ENCODE peak calls at places on chromosomes 5 and 9, in seven cellular contexts. C is GM12878, U is H1, O is HepG2, L is K562, X is SK-N-SH, Y is GM12892. D is an unnamed sample.

GRCh38 chr9:89606567-89607311 is 1.9 kb downstream of the GADD45G start:
- DNase-seq in C (no peak), U (no peak), O (no peak), L (peak), X (peak), Y (no peak), D (no peak)

GRCh38 chr5:45262061-45262590 is 434.1 kb downstream of the HCN1 start:
- DNase-seq in C (no peak), U (no peak), O (no peak), L (no peak), X (peak), Y (no peak), D (no peak)

GRCh38 chr9:7394007-7394774 is 405.4 kb downstream of the DMAC1 start:
- DNase-seq in C (no peak), U (no peak), O (peak), L (no peak), X (no peak), Y (no peak), D (no peak)

GRCh38 chr5:32753765-32754164 is 42.6 kb downstream of the NPR3 start:
- DNase-seq in C (no peak), U (no peak), O (no peak), L (no peak), X (no peak), Y (no peak), D (no peak)

GRCh38 chr5:24110019-24110615 is 534.7 kb downstream of the CDH10 start:
- DNase-seq in C (no peak), U (no peak), O (peak), L (no peak), X (peak), Y (no peak), D (no peak)

GRCh38 chr5:139181835-139182452 is 16.2 kb downstream of the SIL1 start:
- DNase-seq in C (no peak), U (no peak), O (no peak), L (no peak), X (no peak), Y (no peak), D (no peak)

GRCh38 chr5:56003179-56003578 is 8.4 kb upstream of the IL6ST start:
- DNase-seq in C (no peak), U (no peak), O (peak), L (peak), X (no peak), Y (no peak), D (no peak)

GRCh38 chr9:137743695-137744094 is 124.9 kb downstream of the EHMT1 start:
- DNase-seq in C (no peak), U (no peak), O (no peak), L (no peak), X (no peak), Y (no peak), D (no peak)

GRCh38 chr9:3576358-3576757 is 50.6 kb upstream of the RFX3 start:
- DNase-seq in C (no peak), U (no peak), O (no peak), L (no peak), X (no peak), Y (no peak), D (no peak)

GRCh38 chr5:35166043-35166442 is 64.2 kb downstream of the PRLR start:
- DNase-seq in C (no peak), U (no peak), O (no peak), L (no peak), X (no peak), Y (no peak), D (no peak)

GRCh38 chr5:37197340-37198050 is 51.7 kb downstream of the CPLANE1 start:
- DNase-seq in C (no peak), U (no peak), O (no peak), L (no peak), X (no peak), Y (no peak), D (no peak)

GRCh38 chr9:2096376-2096970 is 81.3 kb downstream of the SMARCA2 start:
- DNase-seq in C (no peak), U (no peak), O (no peak), L (no peak), X (no peak), Y (no peak), D (no peak)

GRCh38 chr5:59618644-59619043 is 274.9 kb downstream of the PDE4D start:
- DNase-seq in C (no peak), U (no peak), O (no peak), L (no peak), X (no peak), Y (no peak), D (no peak)

GRCh38 chr5:1108865-1109174 is 3.0 kb downstream of the SLC12A7 start:
- DNase-seq in C (no peak), U (no peak), O (no peak), L (no peak), X (no peak), Y (no peak), D (no peak)

GRCh38 chr5:115165790-115166189 is 3.9 kb downstream of the TRIM36 start:
- DNase-seq in C (no peak), U (no peak), O (no peak), L (no peak), X (no peak), Y (no peak), D (no peak)

GRCh38 chr5:126138475-126139005 is 284.7 kb upstream of the GRAMD2B start:
- DNase-seq in C (no peak), U (no peak), O (no peak), L (no peak), X (no peak), Y (no peak), D (no peak)

GRCh38 chr5:76715734-76716455 is at the start of gene F2R:
- DNase-seq in C (no peak), U (peak), O (peak), L (peak), X (peak), Y (peak), D (peak)

GRCh38 chr5:131760793-131761192 is 36.0 kb downstream of the FNIP1 start:
- DNase-seq in C (no peak), U (no peak), O (no peak), L (no peak), X (no peak), Y (no peak), D (no peak)

GRCh38 chr5:58477760-58478159 is 13.5 kb upstream of the GAPT start:
- DNase-seq in C (no peak), U (no peak), O (no peak), L (no peak), X (no peak), Y (no peak), D (no peak)

GRCh38 chr9:115250646-115251045 is 132.7 kb upstream of the TNC start:
- DNase-seq in C (no peak), U (no peak), O (no peak), L (no peak), X (no peak), Y (no peak), D (no peak)

GRCh38 chr5:125486634-125487033 is 740.2 kb upstream of the ZNF608 start:
- DNase-seq in C (no peak), U (no peak), O (no peak), L (no peak), X (no peak), Y (no peak), D (no peak)

GRCh38 chr5:126809932-126810331 is 33.0 kb downstream of the LMNB1 start:
- DNase-seq in C (no peak), U (no peak), O (no peak), L (no peak), X (no peak), Y (no peak), D (no peak)

GRCh38 chr5:160675988-160676387 is 176.0 kb downstream of the ATP10B start:
- DNase-seq in C (no peak), U (no peak), O (no peak), L (no peak), X (no peak), Y (no peak), D (no peak)

GRCh38 chr5:148740966-148741742 is 85.3 kb upstream of the ADRB2 start:
- DNase-seq in C (no peak), U (no peak), O (peak), L (peak), X (peak), Y (no peak), D (no peak)

GRCh38 chr5:39424751-39425524 is at the start of gene DAB2:
- DNase-seq in C (no peak), U (peak), O (peak), L (peak), X (peak), Y (no peak), D (peak)

GRCh38 chr9:85001925-85002324 is 332.4 kb downstream of the NTRK2 start:
- DNase-seq in C (no peak), U (no peak), O (no peak), L (no peak), X (no peak), Y (no peak), D (no peak)

GRCh38 chr5:36619012-36619635 is 12.7 kb downstream of the SLC1A3 start:
- DNase-seq in C (no peak), U (peak), O (no peak), L (no peak), X (no peak), Y (no peak), D (no peak)

GRCh38 chr5:147081256-147081872 is 153.5 kb upstream of the STK32A start:
- DNase-seq in C (no peak), U (no peak), O (no peak), L (no peak), X (no peak), Y (no peak), D (no peak)

GRCh38 chr5:88244686-88245085 is 24.0 kb downstream of the TMEM161B start:
- DNase-seq in C (no peak), U (no peak), O (no peak), L (no peak), X (no peak), Y (no peak), D (no peak)

GRCh38 chr9:91374939-91375338 is 13.2 kb upstream of the AUH start:
- DNase-seq in C (no peak), U (no peak), O (no peak), L (no peak), X (no peak), Y (no peak), D (no peak)

GRCh38 chr9:4849364-4849763 is 56.6 kb downstream of the RCL1 start:
- DNase-seq in C (no peak), U (no peak), O (peak), L (no peak), X (no peak), Y (no peak), D (no peak)

GRCh38 chr5:1938310-1939000 is 55.7 kb upstream of the IRX4 start:
- DNase-seq in C (no peak), U (no peak), O (no peak), L (no peak), X (no peak), Y (no peak), D (no peak)

GRCh38 chr5:35926389-35927051 is 11.9 kb downstream of the CAPSL start:
- DNase-seq in C (no peak), U (peak), O (peak), L (peak), X (peak), Y (no peak), D (peak)

GRCh38 chr5:127001621-127002296 is 28.6 kb downstream of the MARCHF3 start:
- DNase-seq in C (no peak), U (no peak), O (no peak), L (no peak), X (no peak), Y (no peak), D (no peak)

GRCh38 chr5:33408816-33409215 is 31.9 kb upstream of the TARS1 start:
- DNase-seq in C (no peak), U (no peak), O (no peak), L (no peak), X (no peak), Y (no peak), D (no peak)

GRCh38 chr9:129583308-129584038 is 37.4 kb downstream of the C9orf50 start:
- DNase-seq in C (no peak), U (no peak), O (peak), L (no peak), X (no peak), Y (no peak), D (no peak)

GRCh38 chr5:149938791-149939358 is 5.7 kb downstream of the PDE6A start:
- DNase-seq in C (no peak), U (no peak), O (no peak), L (no peak), X (no peak), Y (no peak), D (no peak)

GRCh38 chr9:107739601-107740082 is 250.1 kb upstream of the KLF4 start:
- DNase-seq in C (no peak), U (peak), O (no peak), L (no peak), X (no peak), Y (no peak), D (no peak)

GRCh38 chr9:78781681-78782080 is 484.8 kb downstream of the PSAT1 start:
- DNase-seq in C (no peak), U (no peak), O (no peak), L (no peak), X (no peak), Y (no peak), D (no peak)

GRCh38 chr9:75797181-75797580 is 93.3 kb upstream of the PCSK5 start:
- DNase-seq in C (no peak), U (no peak), O (no peak), L (no peak), X (no peak), Y (no peak), D (no peak)

GRCh38 chr9:75798484-75798883 is 92.0 kb upstream of the PCSK5 start:
- DNase-seq in C (no peak), U (no peak), O (no peak), L (no peak), X (no peak), Y (no peak), D (no peak)

DNA sequence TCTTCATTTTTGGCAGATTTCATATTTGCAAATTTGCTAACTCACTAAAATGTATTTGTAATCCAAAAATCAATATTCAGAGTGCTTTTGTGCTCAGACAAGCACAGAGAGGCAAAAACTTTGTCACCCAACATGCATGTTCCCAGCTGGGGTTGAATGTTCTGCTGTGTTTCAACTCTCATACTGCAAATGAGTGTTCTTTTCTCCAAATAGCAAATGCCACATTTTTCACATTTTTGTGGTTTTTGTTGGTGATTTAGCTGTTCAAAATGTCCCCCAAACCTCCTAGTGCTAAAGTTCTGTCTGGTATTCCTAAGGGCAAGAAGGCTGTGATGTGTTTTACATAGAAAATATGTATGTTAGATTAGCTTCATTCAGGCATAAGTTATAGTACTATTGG is 87.3 kb upstream of the PCSK5 start:
- DNase-seq in C (no peak), U (no peak), O (no peak), L (no peak), X (no peak), Y (no peak), D (no peak)
- TF ChIP-seq TAF1 in C (no peak), U (no peak), O (no peak), L (no peak), X (no peak), Y (no peak), D (no peak)

GRCh38 chr9:132857601-132858342 is 20.3 kb downstream of the AK8 start:
- DNase-seq in C (no peak), U (peak), O (no peak), L (peak), X (peak), Y (no peak), D (no peak)

GRCh38 chr9:132855904-132856303 is 22.2 kb downstream of the AK8 start:
- DNase-seq in C (no peak), U (no peak), O (no peak), L (no peak), X (no peak), Y (no peak), D (no peak)

GRCh38 chr9:132854832-132855231 is 23.3 kb downstream of the AK8 start:
- DNase-seq in C (no peak), U (no peak), O (no peak), L (no peak), X (no peak), Y (no peak), D (no peak)

GRCh38 chr9:132858756-132859155 is 19.3 kb downstream of the AK8 start:
- DNase-seq in C (no peak), U (no peak), O (no peak), L (no peak), X (no peak), Y (no peak), D (no peak)

DNA sequence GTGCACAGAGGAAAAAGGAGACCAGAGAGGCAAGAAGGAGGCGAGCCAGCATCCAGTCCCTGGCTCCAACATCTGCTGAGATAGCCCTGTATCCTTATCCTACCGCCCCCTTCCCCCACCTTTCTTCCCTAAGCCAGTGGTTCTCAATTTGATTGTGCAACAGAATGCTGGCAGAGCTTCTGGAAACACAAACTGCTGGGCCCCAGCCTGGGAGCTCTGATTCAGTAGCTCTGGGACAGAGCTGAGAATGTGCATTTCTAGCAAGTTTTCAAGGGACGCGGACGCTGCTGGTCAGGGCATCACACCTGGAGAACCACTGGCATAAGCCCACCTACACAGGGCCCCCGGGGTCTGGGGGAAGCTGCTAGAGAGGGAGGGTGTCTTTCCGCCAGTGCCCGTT is 21.1 kb downstream of the AK8 start:
- DNase-seq in C (no peak), U (no peak), O (no peak), L (no peak), X (no peak), Y (no peak), D (no peak)
- TF ChIP-seq TAF1 in C (no peak), U (no peak), O (no peak), L (no peak), X (no peak), Y (no peak), D (no peak)

GRCh38 chr5:5409151-5409810 is 13.2 kb upstream of the ICE1 start:
- DNase-seq in C (no peak), U (peak), O (no peak), L (no peak), X (no peak), Y (no peak), D (no peak)
- TF ChIP-seq TAF1 in C (no peak), U (no peak), O (no peak), L (no peak), X (no peak), Y (no peak), D (no peak)

GRCh38 chr5:133480366-133480765 is 132.0 kb downstream of the FSTL4 start:
- DNase-seq in C (no peak), U (no peak), O (no peak), L (no peak), X (no peak), Y (no peak), D (no peak)

GRCh38 chr5:133480866-133481265 is 131.5 kb downstream of the FSTL4 start:
- DNase-seq in C (no peak), U (no peak), O (no peak), L (no peak), X (no peak), Y (no peak), D (no peak)

GRCh38 chr5:133485468-133485867 is 126.9 kb downstream of the FSTL4 start:
- DNase-seq in C (no peak), U (no peak), O (no peak), L (no peak), X (no peak), Y (no peak), D (no peak)

GRCh38 chr5:133482033-133482432 is 130.3 kb downstream of the FSTL4 start:
- DNase-seq in C (no peak), U (no peak), O (no peak), L (no peak), X (no peak), Y (no peak), D (no peak)

GRCh38 chr5:133483406-133484090 is 128.8 kb downstream of the FSTL4 start:
- DNase-seq in C (no peak), U (no peak), O (no peak), L (no peak), X (no peak), Y (no peak), D (no peak)
- TF ChIP-seq TAF1 in C (no peak), U (no peak), O (no peak), L (no peak), X (no peak), Y (no peak), D (no peak)

GRCh38 chr9:34984049-34984448 is 5.5 kb upstream of the DNAJB5 start:
- DNase-seq in C (no peak), U (no peak), O (no peak), L (peak), X (no peak), Y (no peak), D (no peak)
- TF ChIP-seq TAF1 in C (no peak), U (no peak), O (no peak), L (no peak), X (no peak), Y (no peak), D (no peak)

DNA sequence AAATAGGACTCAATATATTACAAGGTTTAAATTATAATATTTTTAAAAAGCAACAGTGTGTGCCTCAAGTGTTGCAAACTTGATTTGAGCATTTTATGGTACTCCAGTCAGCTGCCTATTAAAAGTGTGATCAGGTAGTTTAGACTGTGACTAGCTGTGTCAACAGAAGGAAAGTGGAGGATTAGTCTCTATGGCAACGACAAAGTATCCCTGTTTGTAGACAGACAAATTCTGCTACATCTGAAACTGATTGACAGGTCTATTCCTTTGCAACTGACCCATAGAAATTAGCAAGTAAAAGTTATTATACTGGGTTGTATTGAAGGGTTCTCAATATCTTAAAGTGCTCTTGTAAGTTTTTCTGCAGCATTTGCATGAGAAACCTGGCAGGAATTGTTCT is 249.8 kb upstream of the ARRDC3 start:
- DNase-seq in C (no peak), U (no peak), O (peak), L (no peak), X (no peak), Y (no peak), D (no peak)
- TF ChIP-seq TAF1 in C (no peak), U (no peak), O (no peak), L (no peak), X (no peak), Y (no peak), D (no peak)

GRCh38 chr9:8627944-8628679 is 828.5 kb upstream of the DMAC1 start:
- DNase-seq in C (no peak), U (no peak), O (no peak), L (no peak), X (no peak), Y (no peak), D (no peak)
- TF ChIP-seq TAF1 in C (no peak), U (no peak), O (no peak), L (no peak), X (no peak), Y (no peak), D (no peak)

GRCh38 chr9:24391095-24391494 is 154.6 kb downstream of the IZUMO3 start:
- DNase-seq in C (no peak), U (no peak), O (no peak), L (no peak), X (no peak), Y (no peak), D (no peak)
- TF ChIP-seq TAF1 in C (no peak), U (no peak), O (no peak), L (no peak), X (no peak), Y (no peak), D (no peak)

GRCh38 chr5:31232273-31232888 is 38.9 kb downstream of the CDH6 start:
- DNase-seq in C (no peak), U (no peak), O (peak), L (peak), X (peak), Y (no peak), D (peak)
- TF ChIP-seq TAF1 in C (no peak), U (no peak), O (no peak), L (no peak), X (no peak), Y (no peak), D (no peak)

GRCh38 chr9:15225564-15226126 is 81.4 kb downstream of the TTC39B start:
- DNase-seq in C (no peak), U (no peak), O (no peak), L (no peak), X (no peak), Y (no peak), D (no peak)
- TF ChIP-seq TAF1 in C (no peak), U (no peak), O (no peak), L (no peak), X (no peak), Y (no peak), D (no peak)